ENCODE peak calls at places on chromosome 7, in six cellular contexts. Z is stomach, I is IMR-90, J is lower lobe of right lung, N is LNCaP clone FGC, H is fibroblast of lung. B is an unnamed sample.

GRCh38 chr7:17558558-17559332 is 260.3 kb downstream of the AHR start:
- DNase-seq in H (peak), I (peak), N (peak), J (no peak), Z (no peak), B (no peak)

GRCh38 chr7:17681965-17682364 is 258.3 kb downstream of the SNX13 start:
- DNase-seq in Z (no peak), H (no peak), N (no peak), J (no peak), I (no peak), B (peak)

GRCh38 chr7:95690367-95690947 is 81.9 kb upstream of the DYNC1I1 start:
- DNase-seq in J (no peak), I (peak), N (no peak), Z (no peak), H (peak), B (peak)

GRCh38 chr7:55260671-55261385 is 104.3 kb upstream of the LANCL2 start:
- DNase-seq in J (no peak), H (no peak), I (no peak), Z (no peak), N (no peak), B (no peak)

GRCh38 chr7:14924398-14924797 is 21.8 kb upstream of the DGKB start:
- DNase-seq in I (no peak), N (no peak), H (peak), Z (no peak), J (no peak), B (peak)

GRCh38 chr7:104267701-104268368 is 60.0 kb upstream of the ORC5 start:
- DNase-seq in Z (no peak), J (no peak), N (no peak), I (peak), H (peak), B (peak)

GRCh38 chr7:55996856-55997500 is 32.6 kb downstream of the NIPSNAP2 start:
- DNase-seq in N (no peak), J (no peak), Z (no peak), H (no peak), I (no peak), B (no peak)

GRCh38 chr7:113331155-113331898 is 213.0 kb upstream of the SMIM30 start:
- DNase-seq in N (no peak), H (no peak), Z (no peak), I (no peak), J (no peak), B (no peak)

GRCh38 chr7:155341463-155341983 is 43.8 kb downstream of the INSIG1 start:
- DNase-seq in I (no peak), J (no peak), H (no peak), Z (no peak), N (no peak), B (no peak)

GRCh38 chr7:139737221-139738100 is 40.3 kb downstream of the HIPK2 start:
- DNase-seq in J (no peak), N (no peak), I (peak), Z (no peak), H (no peak), B (no peak)

GRCh38 chr7:6652446-6653011 is 15.4 kb downstream of the ZNF316 start:
- DNase-seq in N (no peak), J (no peak), I (no peak), Z (no peak), H (no peak), B (no peak)

GRCh38 chr7:109782806-109783205 is 1213.1 kb downstream of the DNAJB9 start:
- DNase-seq in H (no peak), J (no peak), I (no peak), Z (no peak), N (no peak), B (no peak)

GRCh38 chr7:121953601-121954000 is 80.6 kb downstream of the PTPRZ1 start:
- DNase-seq in Z (no peak), I (no peak), H (no peak), J (no peak), N (no peak), B (no peak)

GRCh38 chr7:33918401-33919120 is 13.2 kb downstream of the BMPER start:
- DNase-seq in J (no peak), H (no peak), I (no peak), Z (no peak), N (no peak), B (no peak)

GRCh38 chr7:91557789-91558396 is 293.7 kb downstream of the FZD1 start:
- DNase-seq in H (peak), J (no peak), I (peak), N (no peak), Z (no peak), B (peak)

GRCh38 chr7:100693312-100694195 is 496 bp downstream of the GIGYF1 start:
- DNase-seq in Z (no peak), H (no peak), I (no peak), N (no peak), J (peak), B (no peak)

GRCh38 chr7:137970263-137970975 is 31.5 kb downstream of the CREB3L2 start:
- DNase-seq in I (peak), H (peak), Z (peak), J (no peak), N (no peak), B (peak)

GRCh38 chr7:35487402-35487801 is 207.5 kb downstream of the HERPUD2 start:
- DNase-seq in N (no peak), H (no peak), Z (no peak), I (no peak), J (no peak), B (no peak)

GRCh38 chr7:55130079-55130476 is 111.3 kb downstream of the EGFR start:
- DNase-seq in Z (no peak), H (peak), J (no peak), N (no peak), I (peak), B (no peak)

GRCh38 chr7:27184342-27185012 is 555 bp downstream of the HOXA11 start:
- DNase-seq in H (no peak), Z (peak), I (peak), N (no peak), J (no peak), B (peak)

GRCh38 chr7:150826061-150826849 is 25.7 kb downstream of the TMEM176A start:
- DNase-seq in J (no peak), I (no peak), Z (no peak), N (no peak), H (no peak), B (no peak)

GRCh38 chr7:73470208-73470607 is 36.6 kb downstream of the FZD9 start:
- DNase-seq in N (no peak), Z (no peak), I (no peak), J (no peak), H (no peak), B (no peak)

GRCh38 chr7:142668495-142668894 is 80.8 kb upstream of the PRSS1 start:
- DNase-seq in H (no peak), J (no peak), Z (no peak), I (no peak), N (no peak), B (no peak)

GRCh38 chr7:158863611-158864506 is 7.5 kb downstream of the DYNC2I1 start:
- DNase-seq in I (peak), Z (peak), H (peak), N (no peak), J (peak), B (peak)

GRCh38 chr7:105277341-105277740 is 111.4 kb downstream of the SRPK2 start:
- DNase-seq in N (no peak), H (peak), I (peak), Z (no peak), J (no peak), B (peak)

GRCh38 chr7:152133804-152134203 is 108.3 kb downstream of the GALNT11 start:
- DNase-seq in J (no peak), I (no peak), H (no peak), N (no peak), Z (no peak), B (no peak)
- TF ChIP-seq CTCF in J (no peak), I (no peak), H (no peak), N (no peak), Z (no peak), B (no peak)

GRCh38 chr7:94657771-94658693 is 2.1 kb upstream of the SGCE start:
- DNase-seq in J (peak), I (peak), Z (peak), H (peak), N (peak), B (peak)
- H3K4me3 ChIP-seq in J (peak), I (peak), Z (peak), H (peak), N (peak), B (peak)

GRCh38 chr7:107538001-107538400 is 25.7 kb downstream of the COG5 start:
- DNase-seq in H (no peak), N (no peak), Z (peak), I (no peak), J (no peak), B (no peak)
- TF ChIP-seq CTCF in H (no peak), N (no peak), Z (no peak), I (no peak), J (no peak), B (no peak)

DNA sequence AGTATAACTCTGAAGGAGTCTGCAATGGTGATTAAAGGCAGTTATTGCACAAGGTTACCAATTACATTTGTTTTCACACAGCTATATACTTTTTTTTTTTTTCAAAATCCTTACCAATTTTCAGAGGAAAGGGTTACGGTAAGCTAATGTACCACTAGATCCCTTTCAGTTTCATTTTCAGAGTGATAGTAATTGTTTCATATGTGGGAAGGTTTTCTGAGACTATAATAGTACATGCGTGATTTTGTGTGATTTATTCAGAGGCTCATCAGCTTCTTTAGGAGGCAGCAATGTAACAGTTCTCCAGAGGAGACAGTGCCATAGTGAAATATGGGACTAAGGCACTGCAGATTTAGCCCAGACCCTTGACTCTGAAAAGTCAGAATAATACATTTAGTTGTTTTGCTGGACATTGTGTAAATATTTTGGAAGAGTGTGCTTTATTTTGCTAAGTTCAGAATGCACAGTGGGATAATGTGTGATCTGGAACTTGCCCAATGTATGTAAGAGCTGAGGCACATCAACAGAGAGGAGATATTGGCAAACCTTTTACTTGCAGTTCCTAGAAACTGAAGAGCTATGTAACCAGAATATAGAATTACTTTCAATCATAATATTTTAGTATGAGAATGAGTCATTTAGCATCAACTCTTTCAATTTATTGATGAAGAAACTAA is 207.5 kb upstream of the TEX47 start:
- DNase-seq in J (no peak), Z (no peak), N (no peak), H (no peak), I (no peak), B (peak)
- H3K4me3 ChIP-seq in J (peak), Z (peak), N (no peak), H (no peak), I (no peak), B (peak)

GRCh38 chr7:153835104-153835503 is 217.1 kb upstream of the DPP6 start:
- DNase-seq in I (no peak), H (no peak), Z (no peak), N (no peak), J (no peak), B (no peak)
- TF ChIP-seq CTCF in I (no peak), H (no peak), Z (peak), N (no peak), J (no peak), B (no peak)

GRCh38 chr7:75916685-75917634 is 2.0 kb downstream of the POR start:
- DNase-seq in H (no peak), J (no peak), Z (no peak), N (no peak), I (no peak), B (no peak)
- H3K4me3 ChIP-seq in H (no peak), J (peak), Z (peak), N (no peak), I (no peak), B (no peak)

GRCh38 chr7:22729180-22729579 is 2.2 kb downstream of the IL6 start:
- DNase-seq in Z (no peak), H (no peak), N (no peak), I (peak), J (no peak), B (no peak)

GRCh38 chr7:22726345-22726848 is 603 bp upstream of the IL6 start:
- DNase-seq in J (peak), H (peak), I (peak), N (peak), Z (peak), B (peak)

GRCh38 chr7:22730921-22731654 is 4.1 kb downstream of the IL6 start:
- DNase-seq in Z (no peak), N (no peak), J (no peak), I (peak), H (peak), B (peak)

GRCh38 chr7:22726849-22727792 is at the start of gene IL6:
- DNase-seq in J (peak), Z (peak), I (peak), H (peak), N (no peak), B (peak)

GRCh38 chr7:22728416-22729029 is 1.5 kb downstream of the IL6 start:
- DNase-seq in Z (no peak), I (peak), J (no peak), N (peak), H (peak), B (peak)
- TF ChIP-seq CTCF in Z (no peak), I (peak), J (peak), N (peak), H (peak), B (peak)